ENCODE peak calls at places on chromosomes 7 and 10, in nine cellular contexts. W is ELR; D is nephron progenitor cell; Z is Ammon's horn; T is stimulated activated CD8-positive, alpha-beta memory T cell treated with anti-CD3 and anti-CD28 coated beads, Interleukin-4, amount 100 ng/mL, for 4 hours; U is DMS153; J is NCI-H2171 treated with DMSO at 0.1 percent for 48 hours; I is heart right ventricle; F is IMR-90. V is an unnamed sample.

GRCh38 chr7:77426521-77427051 is 10.4 kb upstream of the GSAP start:
- DNase-seq in W (peak), D (no peak), Z (no peak), T (no peak), U (no peak), J (no peak), I (no peak), F (peak), V (no peak)

GRCh38 chr7:26078437-26079362 is 73.3 kb upstream of the NFE2L3 start:
- DNase-seq in W (peak), D (peak), Z (peak), T (peak), U (peak), J (peak), I (peak), F (no peak), V (peak)

GRCh38 chr10:56288403-56288802 is 72.7 kb downstream of the ZWINT start:
- DNase-seq in W (no peak), D (no peak), Z (no peak), T (no peak), U (no peak), J (no peak), I (no peak), F (no peak), V (no peak)

GRCh38 chr10:69375307-69376151 is 41.2 kb downstream of the TACR2 start:
- DNase-seq in W (no peak), D (peak), Z (peak), T (no peak), U (no peak), J (peak), I (peak), F (no peak), V (no peak)

GRCh38 chr7:25906003-25906402 is 246.0 kb upstream of the NFE2L3 start:
- DNase-seq in W (no peak), D (no peak), Z (no peak), T (no peak), U (no peak), J (no peak), I (no peak), F (no peak), V (no peak)

GRCh38 chr7:7943951-7944350 is 24.6 kb upstream of the GLCCI1 start:
- DNase-seq in W (no peak), D (no peak), Z (no peak), T (no peak), U (no peak), J (no peak), I (no peak), F (no peak), V (no peak)

GRCh38 chr10:69497235-69497561 is 45.9 kb downstream of the TSPAN15 start:
- DNase-seq in W (no peak), D (no peak), Z (peak), T (no peak), U (no peak), J (no peak), I (no peak), F (no peak), V (no peak)

GRCh38 chr7:7110706-7111105 is 71.6 kb upstream of the C1GALT1 start:
- DNase-seq in W (no peak), D (no peak), Z (no peak), T (no peak), U (no peak), J (no peak), I (no peak), F (no peak), V (no peak)

GRCh38 chr7:64874562-64875250 is 28.4 kb upstream of the ZNF273 start:
- DNase-seq in W (no peak), D (no peak), Z (no peak), T (no peak), U (no peak), J (no peak), I (no peak), F (no peak), V (no peak)

GRCh38 chr10:30500534-30500933 is 66.5 kb downstream of the MAP3K8 start:
- DNase-seq in W (no peak), D (no peak), Z (no peak), T (no peak), U (no peak), J (no peak), I (no peak), F (no peak), V (no peak)

GRCh38 chr10:119502214-119502613 is 40.3 kb downstream of the RGS10 start:
- DNase-seq in W (no peak), D (peak), Z (no peak), T (peak), U (no peak), J (peak), I (no peak), F (no peak), V (no peak)

GRCh38 chr7:28865494-28866257 is 92.5 kb downstream of the TRIL start:
- DNase-seq in W (no peak), D (no peak), Z (no peak), T (no peak), U (no peak), J (no peak), I (no peak), F (peak), V (no peak)

GRCh38 chr10:21021843-21022594 is 124.9 kb upstream of the NEBL start:
- DNase-seq in W (no peak), D (no peak), Z (no peak), T (no peak), U (no peak), J (no peak), I (no peak), F (no peak), V (peak)

V was measured in MV-4-11.